ENCODE peak calls at places on chromosome 16, in eight cellular contexts. Y, E, Q, R, O, G, J and D are unnamed samples.

GRCh38 chr16:31200821-31201510 is 1.6 kb downstream of the PYCARD start:
- DNase-seq in Y (peak), E (no peak), Q (no peak), R (peak), O (no peak), G (no peak), J (peak), D (peak)

GRCh38 chr16:12655530-12655929 is 148.2 kb downstream of the CPPED1 start:
- DNase-seq in Y (no peak), E (no peak), Q (no peak), R (no peak), O (no peak), G (no peak), J (no peak), D (no peak)

GRCh38 chr16:24734382-24734781 is 4.9 kb downstream of the TNRC6A start:
- DNase-seq in Y (no peak), E (no peak), Q (peak), R (peak), O (no peak), G (no peak), J (no peak), D (no peak)

GRCh38 chr16:70157105-70157476 is 16.5 kb upstream of the CLEC18C start:
- DNase-seq in Y (no peak), E (no peak), Q (no peak), R (no peak), O (peak), G (peak), J (no peak), D (no peak)

GRCh38 chr16:49530396-49530795 is 156.8 kb downstream of the C16orf78 start:
- DNase-seq in Y (no peak), E (no peak), Q (no peak), R (no peak), O (no peak), G (no peak), J (no peak), D (no peak)

GRCh38 chr16:720507-720989 is 398 bp upstream of the ANTKMT start:
- DNase-seq in Y (peak), E (no peak), Q (no peak), R (peak), O (no peak), G (no peak), J (no peak), D (no peak)

GRCh38 chr16:78629173-78629572 is 529.7 kb downstream of the WWOX start:
- DNase-seq in Y (no peak), E (no peak), Q (no peak), R (no peak), O (no peak), G (no peak), J (no peak), D (no peak)

GRCh38 chr16:47142469-47143328 is 1.0 kb downstream of the NETO2 start:
- DNase-seq in Y (no peak), E (no peak), Q (no peak), R (peak), O (peak), G (peak), J (no peak), D (no peak)

GRCh38 chr16:11255737-11256656 is at the start of gene SOCS1:
- DNase-seq in Y (peak), E (peak), Q (peak), R (peak), O (peak), G (peak), J (peak), D (peak)

GRCh38 chr16:19289805-19290490 is 4.4 kb downstream of the CLEC19A start:
- DNase-seq in Y (no peak), E (no peak), Q (no peak), R (no peak), O (no peak), G (no peak), J (no peak), D (no peak)

GRCh38 chr16:12341966-12342365 is 365.4 kb downstream of the SNX29 start:
- DNase-seq in Y (no peak), E (no peak), Q (no peak), R (no peak), O (no peak), G (no peak), J (no peak), D (no peak)

GRCh38 chr16:89409161-89409711 is 81.1 kb downstream of the ANKRD11 start:
- DNase-seq in Y (no peak), E (no peak), Q (no peak), R (no peak), O (no peak), G (no peak), J (no peak), D (peak)

GRCh38 chr16:51146256-51146924 is 4.7 kb downstream of the SALL1 start:
- DNase-seq in Y (no peak), E (no peak), Q (no peak), R (peak), O (no peak), G (no peak), J (no peak), D (peak)

DNA sequence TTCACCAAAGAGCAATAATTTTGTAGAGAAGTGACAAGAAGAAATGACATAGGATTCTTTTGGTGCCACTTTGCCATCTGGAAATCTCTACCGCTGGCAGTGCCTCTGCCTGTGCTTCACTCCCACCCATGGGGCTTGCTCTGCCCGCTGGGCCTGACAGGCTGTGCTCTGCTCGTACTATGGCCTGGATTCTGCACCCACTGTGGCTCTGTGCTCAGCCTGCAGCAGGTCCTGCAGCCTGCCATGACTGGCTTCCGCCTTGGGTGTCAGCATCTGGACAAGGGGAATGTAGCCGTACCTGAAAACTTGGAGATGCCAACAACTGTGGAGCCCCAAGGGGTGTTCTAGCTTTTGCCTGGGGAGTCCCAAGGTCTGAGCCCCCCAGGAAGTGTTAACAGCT is 792.3 kb downstream of the CDH8 start:
- DNase-seq in Y (no peak), E (no peak), Q (no peak), R (no peak), O (no peak), G (no peak), J (no peak), D (no peak)
- H3K4me3 ChIP-seq in Y (no peak), E (no peak), Q (no peak), R (no peak), O (no peak), G (no peak), J (no peak), D (no peak)

DNA sequence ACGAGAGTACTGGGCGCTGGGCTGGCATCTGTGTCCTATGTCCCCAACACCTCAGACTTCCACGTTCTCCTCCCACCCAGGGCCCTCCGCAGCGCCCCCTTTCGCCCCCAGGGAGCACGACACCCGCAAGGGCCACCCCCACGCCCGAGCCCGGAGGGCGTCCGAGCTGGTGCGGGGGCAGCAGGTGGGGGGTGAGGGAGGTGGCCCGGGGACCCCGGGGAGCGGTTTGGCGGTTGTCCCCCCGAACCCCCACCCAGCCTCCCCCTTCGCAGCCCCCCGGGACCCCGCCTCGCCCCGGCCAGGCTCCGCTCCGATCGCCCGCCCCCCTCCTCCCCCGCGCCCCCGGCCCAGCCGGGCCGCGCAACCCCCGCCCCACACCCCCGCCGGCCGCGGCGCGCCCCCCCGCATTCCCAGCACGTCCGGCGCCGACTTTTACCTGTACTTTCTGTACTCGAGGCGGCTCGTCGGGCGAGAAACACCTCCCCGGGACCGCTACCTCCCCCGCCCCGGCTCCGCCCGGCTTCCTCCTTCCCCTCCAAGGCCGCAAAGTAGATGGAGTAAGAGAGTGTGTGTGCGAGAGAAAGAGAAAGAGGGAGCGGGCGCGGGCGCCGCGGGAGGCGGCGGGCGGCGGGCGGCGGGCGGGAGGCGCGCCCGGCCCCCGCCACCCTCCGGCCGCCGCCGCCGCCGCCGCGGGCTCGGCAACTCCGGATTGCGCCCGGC is 897 bp downstream of the CDYL2 start:
- DNase-seq in Y (no peak), E (no peak), Q (no peak), R (peak), O (peak), G (peak), J (no peak), D (no peak)
- H3K4me3 ChIP-seq in Y (no peak), E (peak), Q (peak), R (peak), O (peak), G (peak), J (no peak), D (peak)

GRCh38 chr16:72938426-72939164 is 109.3 kb downstream of the ZFHX3 start:
- DNase-seq in Y (no peak), E (peak), Q (peak), R (peak), O (peak), G (no peak), J (no peak), D (no peak)
- H3K4me3 ChIP-seq in Y (no peak), E (peak), Q (peak), R (peak), O (no peak), G (no peak), J (no peak), D (no peak)

GRCh38 chr16:85173981-85174751 is 61.9 kb upstream of the CIBAR2 start:
- DNase-seq in Y (peak), E (no peak), Q (no peak), R (peak), O (no peak), G (no peak), J (no peak), D (no peak)
- H3K4me3 ChIP-seq in Y (peak), E (no peak), Q (peak), R (peak), O (no peak), G (peak), J (no peak), D (no peak)